ENCODE peak calls at places on chromosomes 5 and 9, in seven cellular contexts. A is H1, K is HCT116, F is K562, B is GM12878, X is HepG2, C is SK-N-SH. Y is an unnamed sample.

GRCh38 chr5:7886849-7887460 is 18.0 kb downstream of the MTRR start:
- DNase-seq in A (no peak), K (peak), F (no peak), B (no peak), X (peak), C (peak), Y (no peak)

GRCh38 chr5:93870649-93871048 is 129.2 kb upstream of the POU5F2 start:
- DNase-seq in A (no peak), K (no peak), F (no peak), B (no peak), X (no peak), C (no peak), Y (no peak)

GRCh38 chr9:72843525-72844439 is 109.1 kb downstream of the ALDH1A1 start:
- DNase-seq in A (no peak), K (no peak), F (no peak), B (no peak), X (peak), C (no peak), Y (no peak)

GRCh38 chr9:97788763-97789663 is 64.0 kb upstream of the FOXE1 start:
- DNase-seq in A (no peak), K (no peak), F (no peak), B (no peak), X (peak), C (no peak), Y (no peak)

GRCh38 chr9:123960366-123960765 is 30.4 kb upstream of the DENND1A start:
- DNase-seq in A (no peak), K (no peak), F (peak), B (peak), X (no peak), C (no peak), Y (no peak)

GRCh38 chr5:83474986-83475385 is 3.4 kb downstream of the VCAN start:
- DNase-seq in A (no peak), K (no peak), F (no peak), B (no peak), X (no peak), C (no peak), Y (no peak)

GRCh38 chr9:73116030-73116429 is 35.6 kb upstream of the ANXA1 start:
- DNase-seq in A (no peak), K (no peak), F (no peak), B (no peak), X (no peak), C (no peak), Y (no peak)

GRCh38 chr5:33313150-33313549 is 127.6 kb upstream of the TARS1 start:
- DNase-seq in A (no peak), K (peak), F (peak), B (no peak), X (no peak), C (no peak), Y (peak)

GRCh38 chr5:91296691-91297143 is 86.4 kb downstream of the ARRDC3 start:
- DNase-seq in A (no peak), K (no peak), F (no peak), B (no peak), X (no peak), C (no peak), Y (no peak)

GRCh38 chr5:143041461-143041860 is 271.3 kb downstream of the ARHGAP26 start:
- DNase-seq in A (no peak), K (no peak), F (no peak), B (no peak), X (no peak), C (no peak), Y (no peak)

GRCh38 chr9:132674485-132674884 is 4.2 kb downstream of the GTF3C4 start:
- DNase-seq in A (no peak), K (no peak), F (no peak), B (no peak), X (no peak), C (no peak), Y (no peak)

DNA sequence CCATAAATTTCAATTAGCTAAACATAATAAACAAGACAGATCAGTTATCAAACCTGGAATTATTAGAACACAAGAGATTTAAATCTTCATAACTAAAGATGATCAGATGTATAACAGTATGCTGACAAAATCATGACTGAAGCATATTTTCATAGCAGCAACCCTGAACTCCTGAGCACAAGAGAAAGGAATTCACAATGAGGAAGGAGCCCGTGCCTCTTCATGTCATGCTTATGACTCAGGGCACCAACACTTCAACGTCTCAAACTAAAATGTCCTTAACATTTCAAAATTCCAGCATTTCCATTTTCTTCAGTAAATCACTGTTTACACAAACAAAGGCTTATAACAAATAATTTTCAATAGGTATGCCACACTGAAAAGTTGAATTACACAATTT is 6.7 kb downstream of the AP3B1 start:
- DNase-seq in A (no peak), K (peak), F (no peak), B (no peak), X (no peak), C (no peak), Y (no peak)
- TF ChIP-seq SIN3A in A (no peak), K (no peak), F (no peak), B (no peak), X (no peak), C (no peak), Y (no peak)

DNA sequence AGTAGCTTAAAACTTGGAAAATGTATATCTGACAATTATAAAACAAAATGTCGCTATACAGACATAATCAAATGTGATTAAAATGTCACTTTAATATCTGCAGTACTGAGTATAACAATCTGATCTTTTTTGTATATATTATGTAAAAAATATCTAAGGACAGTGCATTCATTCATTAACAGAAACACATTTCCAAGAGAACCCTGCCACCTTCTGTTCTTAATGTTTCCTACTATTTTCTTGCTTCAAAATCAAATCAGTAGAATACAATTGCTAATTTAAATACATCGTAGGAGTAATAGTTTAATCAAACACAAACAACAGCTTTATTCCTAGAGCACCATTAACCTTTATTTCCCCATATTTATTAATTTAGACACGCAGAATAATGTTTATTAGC is 142.6 kb upstream of the ST8SIA4 start:
- DNase-seq in A (no peak), K (peak), F (no peak), B (no peak), X (no peak), C (no peak), Y (no peak)
- TF ChIP-seq SIN3A in A (no peak), K (no peak), F (no peak), B (no peak), X (no peak), C (no peak), Y (no peak)

GRCh38 chr9:136759001-136759400 is 958 bp upstream of the LCN8 start:
- DNase-seq in A (no peak), K (no peak), F (no peak), B (no peak), X (no peak), C (no peak), Y (no peak)
- TF ChIP-seq SIN3A in A (no peak), K (no peak), F (no peak), B (no peak), X (no peak), C (no peak), Y (no peak)

DNA sequence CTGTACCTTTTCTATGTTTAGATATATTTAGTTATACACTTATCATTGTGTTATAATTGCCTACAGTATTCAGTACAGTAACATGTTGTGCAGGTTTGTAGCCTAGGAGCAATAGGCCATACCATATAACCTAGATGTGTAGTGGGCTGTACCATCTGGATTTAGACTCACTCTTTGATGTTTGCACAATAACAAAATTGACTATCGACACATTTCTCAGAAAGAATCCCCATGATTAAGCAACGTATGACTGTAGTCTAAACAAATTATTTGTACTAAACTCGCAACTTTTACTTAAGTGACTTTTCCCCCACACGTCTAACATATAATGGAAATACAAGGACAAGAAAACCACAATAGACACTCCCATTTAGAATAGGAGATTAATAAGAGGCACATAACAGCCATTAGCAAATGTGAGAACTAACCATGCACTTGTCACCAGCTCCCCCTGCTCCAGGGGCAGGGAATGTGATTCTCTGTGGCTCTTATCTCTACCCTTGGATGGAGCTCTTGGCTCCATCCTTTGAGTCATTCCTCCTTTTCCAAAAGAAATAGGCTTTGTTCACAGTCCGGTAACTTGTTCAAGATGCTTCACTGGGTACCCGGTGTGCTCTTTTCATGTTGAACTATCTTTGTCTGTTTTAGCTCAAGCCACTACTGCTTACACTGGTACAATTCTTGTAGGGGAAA is 8.6 kb upstream of the B4GALT1 start:
- DNase-seq in A (no peak), K (no peak), F (no peak), B (no peak), X (no peak), C (no peak), Y (no peak)
- TF ChIP-seq SIN3A in A (no peak), K (no peak), F (no peak), B (no peak), X (no peak), C (no peak), Y (no peak)

GRCh38 chr9:134548618-134549017 is 93.0 kb upstream of the COL5A1 start:
- DNase-seq in A (no peak), K (no peak), F (no peak), B (no peak), X (no peak), C (no peak), Y (no peak)

GRCh38 chr9:134546746-134547145 is 94.9 kb upstream of the COL5A1 start:
- DNase-seq in A (no peak), K (no peak), F (no peak), B (no peak), X (no peak), C (no peak), Y (no peak)

GRCh38 chr9:134546231-134546731 is 95.3 kb upstream of the COL5A1 start:
- DNase-seq in A (no peak), K (no peak), F (no peak), B (no peak), X (no peak), C (no peak), Y (no peak)

GRCh38 chr9:134548185-134548584 is 93.4 kb upstream of the COL5A1 start:
- DNase-seq in A (no peak), K (no peak), F (no peak), B (no peak), X (no peak), C (no peak), Y (no peak)

DNA sequence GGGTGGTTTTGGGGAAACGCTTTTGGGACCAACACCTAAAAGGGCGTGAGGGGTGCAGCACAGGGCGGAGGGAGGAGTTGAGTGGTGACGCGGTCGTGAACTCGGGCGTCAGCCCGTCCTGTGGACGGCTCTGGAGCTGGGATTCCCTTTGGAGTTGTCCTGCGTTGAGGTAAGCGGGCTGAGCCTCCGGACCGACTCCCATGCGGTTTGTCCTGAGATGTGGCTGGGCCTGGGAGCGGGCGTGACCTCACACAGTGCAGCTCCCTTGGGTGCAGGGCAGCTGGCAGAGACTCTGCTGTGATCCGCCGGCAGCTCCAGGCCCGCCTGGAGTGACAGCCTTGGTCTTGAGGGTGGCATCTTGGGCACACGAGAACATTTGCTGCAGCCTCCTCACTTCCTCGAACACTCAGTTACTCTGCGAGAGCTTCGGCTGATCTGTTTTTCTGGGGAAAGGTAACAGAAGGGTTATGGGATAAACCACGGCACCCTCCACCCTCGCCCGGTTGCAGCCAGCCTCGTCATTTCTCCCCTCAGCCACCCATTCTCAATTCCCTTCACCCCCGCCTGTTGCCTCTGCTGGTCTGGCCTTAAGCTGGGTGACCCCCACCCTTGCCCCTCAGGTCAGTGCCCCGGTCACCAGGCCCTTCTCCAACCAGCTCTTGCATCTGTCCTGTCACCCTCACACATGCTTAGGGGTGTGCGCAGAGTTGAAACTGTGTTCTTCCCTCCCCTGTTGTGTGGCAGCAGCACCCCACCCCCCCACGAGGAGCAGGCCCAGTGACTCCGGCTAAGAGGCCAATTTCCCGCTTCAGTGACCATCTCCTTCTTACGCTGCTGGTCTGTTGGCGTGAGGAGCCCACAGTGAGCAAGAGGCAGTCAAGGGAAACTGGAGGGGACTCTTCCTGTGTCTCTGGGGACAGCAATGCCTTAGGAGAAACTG is 94.2 kb upstream of the COL5A1 start:
- DNase-seq in A (no peak), K (no peak), F (no peak), B (no peak), X (no peak), C (no peak), Y (no peak)
- TF ChIP-seq SIN3A in A (no peak), K (no peak), F (no peak), B (no peak), X (no peak), C (no peak), Y (no peak)